ENCODE peak calls at places on chromosomes 5 and 9, in four cellular contexts. D is H9, R is IMR-90, V is H1. S is an unnamed sample.

GRCh38 chr9:133591116-133591910 is 17.9 kb downstream of the FAM163B start:
- DNase-seq in V (no peak), R (no peak), D (no peak), S (no peak)

GRCh38 chr5:176750144-176750543 is 60.2 kb upstream of the UNC5A start:
- DNase-seq in D (no peak), R (no peak), V (peak; percentile 33), S (no peak)

GRCh38 chr5:141516648-141517025 is 27.8 kb downstream of the PCDHGC5 start:
- DNase-seq in D (no peak), V (no peak), R (no peak), S (no peak)

GRCh38 chr5:147510885-147511284 is 1.0 kb upstream of the DPYSL3 start:
- DNase-seq in V (no peak), R (no peak), D (no peak), S (no peak)

GRCh38 chr5:131766689-131767088 is 30.1 kb downstream of the FNIP1 start:
- DNase-seq in V (no peak), R (no peak), D (no peak), S (no peak)

GRCh38 chr5:135386886-135387628 is 12.0 kb downstream of the MACROH2A1 start:
- DNase-seq in V (no peak), D (no peak), R (peak; percentile 94), S (no peak)

GRCh38 chr5:10352404-10353240 is 873 bp upstream of the MARCHF6 start:
- DNase-seq in R (peak; percentile 52), D (no peak), V (no peak), S (peak; percentile 75)

GRCh38 chr5:125154321-125154811 is 407.9 kb upstream of the ZNF608 start:
- DNase-seq in D (no peak), V (no peak), R (peak; percentile 12), S (no peak)

GRCh38 chr5:138504799-138505198 is 38.2 kb downstream of the ETF1 start:
- DNase-seq in V (no peak), D (no peak), R (no peak), S (no peak)

GRCh38 chr5:1934801-1935429 is 52.2 kb upstream of the IRX4 start:
- DNase-seq in V (no peak), D (no peak), R (no peak), S (no peak)

GRCh38 chr9:88988796-88989641 is 2.2 kb upstream of the S1PR3 start:
- DNase-seq in D (no peak), R (peak; percentile 69), V (no peak), S (no peak)

GRCh38 chr9:73816905-73817304 is 665.2 kb downstream of the ANXA1 start:
- DNase-seq in V (no peak), D (no peak), R (no peak), S (no peak)

GRCh38 chr5:53877243-53877642 is 316.8 kb downstream of the NDUFS4 start:
- DNase-seq in V (no peak), D (no peak), R (peak; percentile 93), S (no peak)

GRCh38 chr5:52898961-52899680 is 90.0 kb upstream of the ITGA2 start:
- DNase-seq in V (no peak), D (no peak), R (no peak), S (peak; percentile 26)

GRCh38 chr5:133635051-133635450 is 22.7 kb upstream of the FSTL4 start:
- DNase-seq in V (no peak), R (peak; percentile 28), D (no peak), S (peak; percentile 77)

GRCh38 chr5:102713682-102714231 is 41.3 kb upstream of the PAM start:
- DNase-seq in D (no peak), V (no peak), R (no peak), S (no peak)

GRCh38 chr9:109248133-109248581 is 72.7 kb downstream of the EPB41L4B start:
- DNase-seq in V (peak; percentile 34), D (no peak), R (peak; percentile 57), S (no peak)

GRCh38 chr5:141186897-141187512 is at the start of gene PCDHB9:
- DNase-seq in R (peak; percentile 8), V (peak; percentile 80), D (peak; percentile 59), S (peak; percentile 73)

GRCh38 chr5:82911902-82912301 is 165.3 kb downstream of the TMEM167A start:
- DNase-seq in V (no peak), R (no peak), D (no peak), S (no peak)

GRCh38 chr9:107276966-107277710 is 5.9 kb upstream of the RAD23B start:
- DNase-seq in D (no peak), R (peak; percentile 66), V (no peak), S (no peak)

GRCh38 chr9:107273634-107274033 is 9.4 kb upstream of the RAD23B start:
- DNase-seq in R (no peak), D (no peak), V (no peak), S (no peak)

GRCh38 chr9:107274096-107274495 is 9.0 kb upstream of the RAD23B start:
- DNase-seq in D (no peak), V (no peak), R (no peak), S (no peak)

GRCh38 chr9:107275530-107275929 is 7.5 kb upstream of the RAD23B start:
- DNase-seq in R (no peak), D (no peak), V (no peak), S (no peak)

DNA sequence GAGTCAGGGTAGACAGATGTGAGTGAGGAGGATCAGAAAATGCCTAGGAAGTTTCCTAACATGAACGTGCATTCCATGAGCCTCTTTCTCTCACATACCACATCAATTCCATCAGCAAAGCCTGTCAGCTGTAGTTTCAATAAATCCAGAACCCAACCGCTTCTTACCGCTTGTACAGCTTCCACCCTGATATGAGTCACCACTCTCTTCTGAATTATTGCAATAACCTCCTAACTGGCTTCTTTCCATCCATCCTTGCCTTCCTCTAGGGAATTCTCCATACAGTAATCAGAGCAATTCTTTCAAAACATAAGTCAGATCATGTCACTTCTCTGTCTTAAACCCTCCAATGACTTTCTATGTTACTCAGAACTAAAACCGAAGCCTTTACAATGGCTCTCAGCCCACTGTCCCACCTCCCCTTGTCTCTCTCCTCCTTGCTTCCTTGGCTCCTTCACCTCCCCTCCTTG is 8.1 kb upstream of the RAD23B start:
- DNase-seq in V (no peak), D (no peak), R (peak; percentile 99), S (no peak)
- H3K56ac ChIP-seq in V (no peak overlapping the region), D (no peak overlapping the region), R (no peak overlapping the region), S (no peak overlapping the region)

GRCh38 chr9:12695474-12695873 is 2.3 kb downstream of the TYRP1 start:
- DNase-seq in R (no peak), D (no peak), V (no peak), S (no peak)
- H3K4me1 ChIP-seq in R (peaks cover 3% of the 10 kb centered on the region), D (no peaks in the 10 kb centered on the region), V (no peaks in the 10 kb centered on the region), S (no peaks in the 10 kb centered on the region)

DNA sequence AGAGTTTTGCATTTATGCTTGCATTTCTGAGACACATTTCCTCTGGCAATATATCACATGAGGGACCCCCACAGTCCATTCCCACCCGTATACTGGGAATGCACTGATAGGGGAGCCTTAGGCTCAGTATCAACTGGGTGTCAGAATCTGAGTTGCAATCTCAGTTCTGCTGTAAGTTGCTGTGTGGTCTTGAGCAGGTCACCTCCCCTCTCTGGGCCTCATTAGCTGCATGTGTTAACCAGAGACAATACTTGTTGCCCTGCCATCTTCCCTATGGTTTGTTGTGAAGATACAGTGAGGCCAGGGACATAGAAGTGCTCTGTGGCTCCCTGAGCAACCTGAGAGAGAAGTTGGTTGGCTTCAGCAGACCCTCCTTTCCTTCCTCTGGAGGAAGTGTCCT is 55.7 kb upstream of the TGFBR1 start:
- DNase-seq in V (no peak), D (no peak), R (no peak), S (no peak)
- H3K56ac ChIP-seq in V (no peak overlapping the region), D (no peak overlapping the region), R (no peak overlapping the region), S (no peak overlapping the region)

DNA sequence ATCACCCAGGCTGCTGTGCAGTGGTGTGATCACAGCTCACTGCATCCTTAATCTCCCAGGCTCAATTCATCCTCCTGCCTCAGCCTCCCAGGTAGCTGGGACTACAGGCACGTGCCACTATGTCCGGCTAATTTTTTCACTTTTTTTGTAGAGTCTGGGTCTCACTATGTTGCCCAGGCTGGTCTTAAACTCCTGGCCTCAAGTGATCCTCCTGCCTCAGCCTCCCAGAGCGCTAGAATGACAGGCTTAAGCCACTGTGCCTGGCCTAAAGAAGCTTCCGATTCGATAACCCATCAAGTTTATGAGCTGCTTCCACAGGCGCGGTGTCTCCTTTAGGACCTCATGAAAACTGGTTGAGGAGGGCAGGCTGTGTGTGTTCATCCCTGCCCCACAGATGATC is 16.2 kb downstream of the COL27A1 start:
- DNase-seq in R (no peak), D (no peak), V (no peak), S (no peak)
- H3K4me1 ChIP-seq in R (peaks cover 31% of the 10 kb centered on the region), D (no peaks in the 10 kb centered on the region), V (no peaks in the 10 kb centered on the region), S (no peaks in the 10 kb centered on the region)

DNA sequence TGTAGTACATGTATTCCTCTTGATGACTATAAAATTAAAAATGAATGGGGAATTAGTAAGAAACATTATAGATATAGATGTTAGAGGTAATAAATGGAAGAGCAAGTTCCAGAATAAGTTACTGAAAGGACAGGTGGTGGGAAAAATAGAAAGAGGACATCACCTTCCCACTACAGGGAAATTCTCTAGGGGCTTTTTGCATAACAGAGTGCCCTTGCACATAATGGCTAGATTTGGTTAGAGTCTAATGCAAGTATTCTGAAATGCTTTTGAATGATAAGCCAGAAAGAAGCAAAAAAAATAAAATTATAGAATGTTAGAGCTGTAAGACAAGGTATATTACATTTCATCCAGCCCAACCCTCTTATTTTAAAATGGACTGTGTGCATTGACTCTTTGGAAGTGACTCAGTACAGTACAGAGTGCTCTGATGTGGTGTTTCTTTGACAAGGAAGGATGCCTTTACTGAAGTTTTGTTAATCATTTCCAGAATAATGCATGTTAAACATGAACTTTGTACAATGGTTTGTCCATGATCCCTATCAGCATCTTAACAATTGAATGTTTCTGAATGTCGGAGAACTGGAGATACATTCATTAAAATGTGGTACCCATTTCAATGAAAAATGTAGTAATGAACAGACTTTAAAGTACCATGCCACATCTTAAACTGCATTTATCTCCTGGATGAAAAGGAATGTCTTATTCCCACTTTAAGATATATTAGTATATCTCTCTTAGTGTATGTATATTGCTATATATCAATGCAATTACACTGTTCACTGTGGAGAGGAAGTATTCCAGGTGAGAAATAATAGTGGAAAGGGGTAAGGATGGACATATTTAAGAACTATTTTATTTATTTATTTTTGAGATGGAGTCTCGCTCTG is 391.1 kb downstream of the ADGRV1 start:
- DNase-seq in V (no peak), D (no peak), R (no peak), S (no peak)
- H3K56ac ChIP-seq in V (no peak overlapping the region), D (no peak overlapping the region), R (no peak overlapping the region), S (no peak overlapping the region)

DNA sequence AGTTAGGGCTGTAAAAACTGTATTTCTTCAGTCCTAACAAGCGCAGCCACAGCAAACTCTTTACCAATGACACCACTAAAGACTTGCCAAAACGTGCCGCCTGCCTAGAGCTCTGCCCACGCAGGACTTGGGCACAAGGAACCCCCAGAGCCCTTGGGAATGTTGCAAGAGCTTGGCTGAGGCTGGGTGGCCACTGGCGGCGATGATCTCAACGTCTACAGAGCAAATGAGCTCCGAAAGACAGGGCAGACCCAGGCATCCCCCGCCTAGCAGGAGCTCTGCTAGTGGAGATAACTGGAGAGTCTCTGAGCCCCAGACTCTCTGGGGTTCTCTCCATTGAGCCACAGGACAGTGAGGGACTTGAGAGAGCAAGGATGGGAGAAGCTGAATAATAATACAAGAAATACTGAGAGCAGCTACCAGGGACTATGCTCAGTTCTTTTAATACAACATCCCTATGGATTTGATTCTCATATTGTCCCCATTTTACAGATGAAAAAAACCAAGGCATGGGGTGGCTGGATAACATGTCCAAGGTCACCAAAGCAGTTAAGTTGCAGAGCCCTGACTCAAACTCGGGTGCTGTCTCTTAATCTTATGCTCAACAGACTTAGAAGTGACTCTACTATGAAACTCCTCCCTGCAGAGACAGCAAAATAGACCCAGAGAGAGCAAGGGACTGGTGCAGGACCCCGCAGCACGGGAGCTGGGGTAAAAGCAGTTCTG is 32.5 kb downstream of the SHB start:
- DNase-seq in V (no peak), R (peak; percentile 67), D (no peak), S (no peak)
- H3K4me1 ChIP-seq in V (peaks cover 15% of the 10 kb centered on the region), R (peaks cover 53% of the 10 kb centered on the region), D (no peaks in the 10 kb centered on the region), S (peaks cover 11% of the 10 kb centered on the region)